ENCODE peak calls at places on chromosomes 3 and 15, in four cellular contexts. L is K562, F is H1, Y is GM12878. Z is an unnamed sample. For H3K4me1, the result is how much of the 10 kb centered on the place peaks cover.

GRCh38 chr3:129226374-129226773 is 23.0 kb upstream of the COPG1 start:
- DNase-seq in Y (no peak), F (no peak), L (peak), Z (peak)

GRCh38 chr3:159273608-159274007 is 471.8 kb downstream of the MFSD1 start:
- DNase-seq in F (peak), L (no peak), Y (no peak), Z (no peak)

GRCh38 chr15:78182336-78182700 is 33.2 kb downstream of the IDH3A start:
- DNase-seq in Y (no peak), F (peak), L (no peak), Z (no peak)

GRCh38 chr3:3631114-3631513 is 168.1 kb upstream of the LRRN1 start:
- DNase-seq in Y (no peak), F (no peak), L (no peak), Z (no peak)

GRCh38 chr3:197224034-197224444 is 74.4 kb downstream of the DLG1 start:
- DNase-seq in Y (peak), L (peak), F (no peak), Z (peak)

GRCh38 chr15:58058068-58058467 is 7.4 kb downstream of the ALDH1A2 start:
- DNase-seq in Y (no peak), F (no peak), L (no peak), Z (no peak)

GRCh38 chr3:172107403-172107802 is 68.0 kb downstream of the FNDC3B start:
- DNase-seq in F (no peak), L (peak), Y (peak), Z (no peak)

GRCh38 chr15:66497502-66498455 is at the start of gene SNAPC5:
- DNase-seq in F (peak), Y (peak), L (peak), Z (peak)

GRCh38 chr3:187838016-187838535 is 92.8 kb upstream of the BCL6 start:
- DNase-seq in L (no peak), Y (no peak), F (no peak), Z (no peak)

GRCh38 chr3:172068977-172069376 is 29.6 kb downstream of the FNDC3B start:
- DNase-seq in Y (no peak), F (no peak), L (no peak), Z (no peak)

GRCh38 chr3:170553788-170554620 is 31.9 kb downstream of the SLC7A14 start:
- DNase-seq in L (no peak), Y (no peak), F (no peak), Z (no peak)

GRCh38 chr15:99305761-99306505 is 54.7 kb downstream of the LRRC28 start:
- DNase-seq in F (no peak), L (no peak), Y (no peak), Z (no peak)

GRCh38 chr3:184952671-184953070 is 140.7 kb downstream of the VPS8 start:
- DNase-seq in Y (no peak), L (no peak), F (no peak), Z (no peak)

GRCh38 chr3:68878322-68878721 is 54.0 kb downstream of the TAFA4 start:
- DNase-seq in F (no peak), Y (no peak), L (peak), Z (peak)

GRCh38 chr3:9619180-9619579 is 30.1 kb upstream of the MTMR14 start:
- DNase-seq in L (no peak), Y (no peak), F (no peak), Z (no peak)

GRCh38 chr3:72996121-72996472 is 514 bp upstream of the PPP4R2 start:
- DNase-seq in L (no peak), F (no peak), Y (no peak), Z (no peak)

GRCh38 chr3:197308591-197308990 is 10.2 kb upstream of the DLG1 start:
- DNase-seq in L (no peak), F (no peak), Y (no peak), Z (no peak)

GRCh38 chr3:94500146-94500545 is 437.3 kb downstream of the NSUN3 start:
- DNase-seq in L (no peak), F (no peak), Y (no peak), Z (peak)

GRCh38 chr3:108296239-108296638 is at the start of gene HHLA2:
- DNase-seq in Y (no peak), F (no peak), L (no peak), Z (no peak)

GRCh38 chr3:150104564-150104963 is 133.9 kb upstream of the PFN2 start:
- DNase-seq in L (no peak), F (no peak), Y (no peak), Z (no peak)

GRCh38 chr3:4899654-4900236 is 79.5 kb upstream of the BHLHE40 start:
- DNase-seq in Y (no peak), L (no peak), F (no peak), Z (no peak)

GRCh38 chr3:127124135-127124534 is 68.8 kb upstream of the PRR23E start:
- DNase-seq in Y (no peak), F (no peak), L (no peak), Z (no peak)

GRCh38 chr3:130783629-130784028 is 37.0 kb upstream of the PIK3R4 start:
- DNase-seq in F (no peak), L (no peak), Y (no peak), Z (no peak)

GRCh38 chr3:71185733-71186455 is 397.6 kb downstream of the FOXP1 start:
- DNase-seq in F (no peak), L (peak), Y (no peak), Z (no peak)

GRCh38 chr3:187994221-187995085 is 159.5 kb upstream of the LPP start:
- DNase-seq in L (no peak), F (no peak), Y (no peak), Z (no peak)

GRCh38 chr15:44532689-44533088 is 4.3 kb upstream of the EIF3J start:
- DNase-seq in Y (no peak), F (no peak), L (no peak), Z (no peak)

GRCh38 chr3:102480139-102480538 is 45.3 kb downstream of the ZPLD1 start:
- DNase-seq in Y (no peak), F (no peak), L (no peak), Z (no peak)

GRCh38 chr3:44712455-44713075 is at the start of gene ZNF502:
- DNase-seq in Y (no peak), F (peak), L (peak), Z (peak)
- H3K4me1 ChIP-seq in Y (under half), F (under half), L (under half), Z (under half)

DNA sequence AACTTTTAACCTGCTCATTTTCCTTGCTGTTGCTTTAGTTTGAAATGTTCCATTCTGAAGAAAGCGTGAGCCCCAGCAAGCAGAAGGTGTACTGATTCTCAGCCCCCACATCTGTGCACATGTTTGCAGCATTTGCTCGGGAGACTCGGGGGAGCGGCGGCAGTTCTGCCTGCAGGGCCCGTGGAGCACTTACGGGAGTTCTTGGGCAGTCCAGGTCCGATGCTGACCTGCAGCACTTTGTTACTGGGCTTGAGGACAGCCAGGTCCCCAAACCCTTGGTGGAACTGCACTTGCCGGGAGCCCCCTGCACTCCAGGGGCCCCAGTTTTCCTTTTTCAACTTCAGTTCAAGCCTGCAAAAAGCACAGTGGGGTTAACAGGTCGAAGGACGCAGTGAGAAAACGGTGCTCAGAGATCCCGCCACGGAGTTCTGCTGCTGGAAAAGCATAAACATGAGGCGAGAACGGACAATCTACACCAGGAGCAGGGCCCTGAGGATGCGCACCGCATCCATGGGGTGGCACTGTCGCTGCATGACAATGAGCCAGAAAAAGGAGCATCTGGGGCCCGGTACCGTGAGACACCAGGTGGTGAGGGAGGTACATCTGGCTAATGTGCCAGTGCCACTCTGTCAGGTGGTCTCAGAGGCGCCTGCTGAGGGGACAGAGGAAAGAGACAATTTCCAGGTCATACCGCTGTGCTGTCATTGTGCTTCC is 45.6 kb upstream of the LDHAL6B start:
- DNase-seq in Y (no peak), L (peak), F (peak), Z (peak)
- TF ChIP-seq NRF1 in Y (no peak), L (peak), F (no peak), Z (no peak)

GRCh38 chr15:64693134-64693533 is 82.3 kb downstream of the RBPMS2 start:
- DNase-seq in F (no peak), Y (no peak), L (no peak), Z (no peak)

GRCh38 chr15:64694816-64695215 is 80.6 kb downstream of the RBPMS2 start:
- DNase-seq in L (no peak), F (no peak), Y (no peak), Z (no peak)

GRCh38 chr15:64690008-64690407 is 85.4 kb downstream of the RBPMS2 start:
- DNase-seq in F (no peak), L (no peak), Y (no peak), Z (no peak)

GRCh38 chr15:64690578-64691296 is 84.7 kb downstream of the RBPMS2 start:
- DNase-seq in L (no peak), F (no peak), Y (no peak), Z (no peak)

GRCh38 chr15:64692166-64692565 is 83.2 kb downstream of the RBPMS2 start:
- DNase-seq in F (no peak), Y (no peak), L (no peak), Z (no peak)
- H3K4me1 ChIP-seq in F (under half), Y (under half), L (under half), Z (under half)

DNA sequence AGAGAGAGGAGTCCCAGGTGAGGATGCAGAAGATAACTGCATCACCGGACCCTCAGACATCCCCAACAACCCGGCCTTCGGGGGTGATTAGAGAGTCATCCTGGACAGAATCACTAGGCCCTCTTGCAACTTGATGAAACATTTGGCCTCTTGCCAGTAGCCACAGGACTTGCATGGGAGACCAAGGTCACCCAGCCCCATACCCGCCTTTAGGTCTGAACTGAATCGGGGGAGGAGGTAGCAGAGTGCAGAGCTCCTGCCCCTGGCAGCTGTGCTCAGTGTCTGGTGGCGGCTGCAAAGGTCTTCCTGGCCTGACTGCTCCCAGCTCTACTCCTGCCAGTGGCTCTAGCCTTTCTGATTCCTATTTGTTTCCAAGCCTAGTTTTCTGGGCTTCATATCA is 12.4 kb downstream of the PIF1 start:
- DNase-seq in Y (no peak), L (no peak), F (no peak), Z (peak)
- TF ChIP-seq NRF1 in Y (no peak), L (no peak), F (no peak), Z (no peak)

GRCh38 chr3:50519471-50520089 is 16.1 kb upstream of the CACNA2D2 start:
- DNase-seq in F (peak), Y (no peak), L (peak), Z (peak)

GRCh38 chr3:50516048-50516871 is 12.8 kb upstream of the CACNA2D2 start:
- DNase-seq in Y (no peak), F (peak), L (peak), Z (peak)

GRCh38 chr3:50520849-50521248 is 17.4 kb upstream of the CACNA2D2 start:
- DNase-seq in L (no peak), F (no peak), Y (no peak), Z (no peak)

GRCh38 chr3:50517721-50518206 is 14.3 kb upstream of the CACNA2D2 start:
- DNase-seq in Y (no peak), L (no peak), F (no peak), Z (no peak)

DNA sequence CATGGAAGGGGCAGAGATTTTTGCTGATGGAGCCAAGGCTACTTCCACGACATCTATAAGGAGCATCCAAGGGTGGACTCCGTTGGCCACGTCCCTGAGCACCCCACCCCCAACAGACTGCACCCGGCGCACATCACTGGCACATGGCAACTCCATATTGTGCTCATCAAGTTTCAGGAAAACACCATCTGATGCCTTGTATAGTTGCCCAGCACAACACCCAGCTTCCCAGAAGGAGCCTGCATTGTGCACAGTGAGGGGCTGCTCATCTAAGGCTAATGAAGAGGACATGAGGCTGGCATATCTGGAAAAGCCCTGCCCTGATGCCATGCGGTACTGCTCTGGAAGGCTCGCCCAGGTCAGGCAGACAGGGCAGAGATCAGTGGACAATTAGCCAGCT is 15.0 kb upstream of the CACNA2D2 start:
- DNase-seq in F (no peak), Y (no peak), L (no peak), Z (no peak)
- H3K4me1 ChIP-seq in F (under half), Y (under half), L (under half), Z (under half)

DNA sequence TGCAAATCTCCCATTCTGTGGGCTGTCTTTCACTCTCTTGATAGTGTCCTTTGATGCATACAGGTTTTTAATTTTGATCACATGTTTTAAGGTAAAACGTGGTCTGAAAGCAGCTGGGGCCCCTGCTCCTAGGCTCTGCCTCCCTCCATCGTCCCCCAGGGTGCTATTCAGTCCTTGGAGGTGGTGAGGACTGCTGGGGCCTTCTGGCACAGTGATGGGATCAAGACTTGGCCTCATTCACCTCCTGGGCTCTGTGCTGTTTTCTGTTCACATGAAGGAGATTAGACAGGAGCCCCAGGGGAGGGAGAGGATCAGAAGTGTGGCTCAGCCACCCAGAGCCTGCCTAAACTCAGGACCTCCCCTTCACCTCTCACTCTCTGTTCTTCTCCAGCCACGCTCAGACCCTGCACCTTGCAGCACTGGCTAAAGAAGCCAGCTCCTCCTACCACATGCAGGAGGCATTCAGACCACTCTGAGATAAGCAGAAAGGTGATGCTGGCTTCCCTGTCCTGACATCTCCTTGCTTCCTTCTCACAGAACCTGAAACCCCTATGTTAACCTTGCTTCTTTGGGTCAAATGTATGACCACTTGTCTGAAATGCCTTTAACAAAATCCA is 43.9 kb downstream of the PAQR5 start:
- DNase-seq in F (no peak), Y (no peak), L (no peak), Z (no peak)
- TF ChIP-seq NRF1 in F (no peak), Y (no peak), L (no peak), Z (no peak)

GRCh38 chr3:77541203-77541922 is 501.5 kb downstream of the ROBO2 start:
- DNase-seq in Y (no peak), F (no peak), L (no peak), Z (peak)
- H3K4me1 ChIP-seq in Y (under half), F (under half), L (under half), Z (under half)

DNA sequence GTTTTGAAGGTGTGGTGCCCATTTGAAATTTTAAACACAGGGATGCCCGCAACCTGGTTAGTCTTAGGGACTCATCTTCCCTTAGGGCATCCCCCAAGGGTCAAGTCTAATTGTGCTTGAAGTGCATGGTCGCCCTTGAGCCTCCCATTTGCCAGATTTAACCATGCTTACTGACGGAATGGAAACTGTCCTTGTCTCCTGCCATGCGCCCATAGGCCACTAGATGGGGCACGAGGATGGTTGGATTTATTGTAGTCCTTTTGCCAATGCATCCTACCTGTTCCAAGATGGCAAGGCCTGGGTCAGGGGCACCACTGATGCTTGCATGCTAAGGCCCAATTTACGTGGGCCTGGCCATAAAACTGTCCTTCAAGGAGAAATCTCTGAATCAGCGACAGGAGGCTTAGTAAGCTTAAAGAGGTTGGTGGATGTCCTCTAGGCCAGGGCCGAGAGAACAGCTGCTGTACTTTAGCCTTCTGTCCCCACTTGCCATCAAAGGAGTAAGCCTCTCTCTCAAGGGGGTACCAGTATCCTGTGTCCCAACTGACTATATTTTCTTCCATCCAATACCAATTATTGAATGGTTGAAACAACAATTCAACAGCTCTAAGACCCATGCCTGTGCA is 355.4 kb downstream of the OTOL1 start:
- DNase-seq in F (peak), L (peak), Y (peak), Z (peak)
- TF ChIP-seq NRF1 in F (no peak), L (no peak), Y (no peak), Z (no peak)

GRCh38 chr15:35630570-35630969 is 84.6 kb upstream of the DPH6 start:
- DNase-seq in Y (no peak), L (no peak), F (no peak), Z (no peak)

GRCh38 chr15:35626984-35627383 is 81.0 kb upstream of the DPH6 start:
- DNase-seq in F (no peak), L (no peak), Y (no peak), Z (no peak)

GRCh38 chr15:35626531-35626930 is 80.6 kb upstream of the DPH6 start:
- DNase-seq in Y (no peak), F (no peak), L (no peak), Z (peak)

GRCh38 chr15:35624881-35625280 is 78.9 kb upstream of the DPH6 start:
- DNase-seq in F (no peak), L (no peak), Y (no peak), Z (no peak)

GRCh38 chr15:35627696-35628095 is 81.7 kb upstream of the DPH6 start:
- DNase-seq in F (no peak), L (no peak), Y (no peak), Z (no peak)
- H3K4me1 ChIP-seq in F (under half), L (under half), Y (under half), Z (under half)

GRCh38 chr3:156814295-156814694 is 11.9 kb upstream of the LEKR1 start:
- DNase-seq in F (no peak), Y (no peak), L (no peak), Z (no peak)

GRCh38 chr3:156816091-156816793 is 9.9 kb upstream of the LEKR1 start:
- DNase-seq in L (no peak), F (no peak), Y (no peak), Z (no peak)

GRCh38 chr3:156818890-156819289 is 7.3 kb upstream of the LEKR1 start:
- DNase-seq in L (peak), Y (no peak), F (no peak), Z (no peak)

GRCh38 chr3:156817931-156818765 is 8.0 kb upstream of the LEKR1 start:
- DNase-seq in L (no peak), F (no peak), Y (no peak), Z (no peak)

DNA sequence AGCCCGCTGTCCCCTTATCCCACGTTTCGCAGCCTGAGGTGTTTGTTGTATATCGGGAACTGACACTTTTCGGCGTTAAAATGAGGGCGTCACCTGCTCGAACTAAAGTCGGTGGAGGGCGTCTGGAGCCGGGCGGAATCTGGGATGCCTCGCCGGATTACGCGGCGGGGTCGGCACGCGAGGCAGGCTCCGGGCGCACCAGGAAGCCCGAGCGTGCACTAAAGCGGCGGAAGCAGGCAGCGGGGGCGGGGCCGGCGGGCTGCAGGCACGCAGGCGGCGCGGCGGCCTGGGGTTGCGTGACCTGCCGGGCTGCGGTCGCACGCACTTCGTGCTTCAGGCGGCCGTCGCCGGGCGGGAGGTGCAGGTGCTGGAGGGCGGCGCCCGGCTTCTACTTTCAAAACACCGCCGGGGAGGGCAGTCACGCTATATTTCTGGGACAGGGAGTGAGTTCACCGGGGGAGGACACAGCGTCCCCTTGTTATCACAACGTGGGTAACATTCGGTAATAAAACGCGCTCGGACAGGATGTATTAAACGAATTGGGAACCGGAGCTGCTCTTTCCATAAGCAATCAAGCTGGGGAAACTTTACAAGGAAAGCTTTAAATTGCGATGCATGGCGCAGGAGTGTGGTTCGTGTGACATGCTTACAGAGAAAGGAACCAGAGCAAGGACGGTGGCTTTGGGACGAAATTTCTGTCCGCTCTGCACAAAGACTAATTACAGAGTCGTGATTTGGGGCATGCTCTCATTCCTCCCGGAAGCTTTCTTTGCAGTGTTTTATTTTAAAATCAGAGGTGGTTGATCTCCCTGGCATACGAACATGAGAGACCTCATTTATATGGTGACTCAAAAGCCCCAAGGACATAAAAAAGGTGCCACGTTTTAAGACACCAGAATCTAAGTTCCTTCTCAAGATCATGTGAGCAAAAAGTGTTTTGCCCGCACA is 9.1 kb upstream of the LEKR1 start:
- DNase-seq in F (peak), Y (peak), L (peak), Z (peak)
- TF ChIP-seq NRF1 in F (no peak), Y (no peak), L (no peak), Z (peak)